ENCODE peak calls at places on chromosomes 16 and 17, in four cellular contexts. O, P, J and K are unnamed samples.
A peak's percentile ranks its signal among the peaks of the same experiment; 100 is the strongest.

GRCh38 chr16:85675528-85675927 is 13.2 kb downstream of the GINS2 start:
- DNase-seq in O (peak; percentile 54), P (no peak), J (no peak), K (no peak)

GRCh38 chr17:80364091-80364691 is 50.8 kb upstream of the ENDOV start:
- DNase-seq in O (peak; percentile 12), P (no peak), J (no peak), K (no peak)

GRCh38 chr16:1747934-1748333 is 23.4 kb downstream of the NME3 start:
- DNase-seq in O (no peak), P (no peak), J (no peak), K (no peak)

GRCh38 chr17:82229686-82230626 is 1.1 kb downstream of the SLC16A3 start:
- DNase-seq in O (no peak), P (no peak), J (no peak), K (no peak)

GRCh38 chr17:79577485-79578187 is 33.2 kb downstream of the RBFOX3 start:
- DNase-seq in O (no peak), P (no peak), J (no peak), K (no peak)

GRCh38 chr16:49799172-49799571 is 56.7 kb downstream of the ZNF423 start:
- DNase-seq in O (no peak), P (no peak), J (no peak), K (no peak)

GRCh38 chr17:41013181-41013580 is 4.3 kb upstream of the KRTAP3-1 start:
- DNase-seq in O (peak; percentile 41), P (no peak), J (no peak), K (no peak)

GRCh38 chr17:41666708-41667279 is 21.9 kb upstream of the EIF1 start:
- DNase-seq in O (peak; percentile 66), P (peak; percentile 77), J (peak; percentile 87), K (peak; percentile 72)

GRCh38 chr16:25419681-25420080 is 162.0 kb upstream of the ZKSCAN2 start:
- DNase-seq in O (no peak), P (no peak), J (no peak), K (no peak)

GRCh38 chr17:76273435-76273921 is 8.3 kb downstream of the UBALD2 start:
- DNase-seq in O (no peak), P (no peak), J (no peak), K (no peak)

GRCh38 chr17:82317394-82318168 is at the start of gene CD7:
- DNase-seq in O (no peak), P (no peak), J (no peak), K (no peak)

GRCh38 chr17:40551874-40552768 is 13.2 kb downstream of the CCR7 start:
- DNase-seq in O (peak; percentile 99), P (peak; percentile 31), J (peak; percentile 63), K (peak; percentile 40)

GRCh38 chr17:44655983-44656700 is at the start of gene MEIOC:
- DNase-seq in O (peak; percentile 17), P (no peak), J (no peak), K (no peak)

GRCh38 chr16:528111-529011 is 849 bp downstream of the CAPN15 start:
- DNase-seq in O (peak; percentile 76), P (peak; percentile 34), J (peak; percentile 44), K (peak; percentile 81)

GRCh38 chr16:74225278-74225677 is 71.3 kb upstream of the PSMD7 start:
- DNase-seq in O (no peak), P (no peak), J (no peak), K (no peak)

GRCh38 chr17:10614536-10615155 is 42.5 kb downstream of the MYH3 start:
- DNase-seq in O (peak; percentile 71), P (no peak), J (peak; percentile 55), K (peak; percentile 58)

GRCh38 chr16:56774009-56774408 is 44.1 kb downstream of the NUP93 start:
- DNase-seq in O (no peak), P (no peak), J (no peak), K (no peak)

GRCh38 chr16:86181526-86181925 is 282.6 kb downstream of the IRF8 start:
- DNase-seq in O (no peak), P (no peak), J (no peak), K (no peak)

GRCh38 chr16:6493555-6493954 is 839.1 kb upstream of the RBFOX1 start:
- DNase-seq in O (no peak), P (no peak), J (no peak), K (no peak)

GRCh38 chr16:81940781-81941560 is 70.3 kb downstream of the SDR42E1 start:
- DNase-seq in O (peak; percentile 67), P (no peak), J (no peak), K (peak; percentile 67)

GRCh38 chr17:78963378-78963777 is 16.3 kb downstream of the LGALS3BP start:
- DNase-seq in O (no peak), P (no peak), J (no peak), K (no peak)

GRCh38 chr16:2008631-2009301 is 855 bp downstream of the ZNF598 start:
- DNase-seq in O (peak; percentile 55), P (no peak), J (no peak), K (peak; percentile 60)

GRCh38 chr16:58885528-58886170 is 151.5 kb upstream of the GOT2 start:
- DNase-seq in O (peak; percentile 16), P (no peak), J (no peak), K (peak; percentile 80)

GRCh38 chr16:86371083-86371803 is 139.1 kb upstream of the FOXF1 start:
- DNase-seq in O (no peak), P (no peak), J (no peak), K (no peak)

GRCh38 chr16:13767215-13767614 is 152.7 kb upstream of the ERCC4 start:
- DNase-seq in O (peak; percentile 0), P (no peak), J (no peak), K (no peak)

GRCh38 chr17:15019158-15019557 is 246.0 kb downstream of the PMP22 start:
- DNase-seq in O (no peak), P (no peak), J (no peak), K (no peak)

GRCh38 chr16:75305364-75306101 is 54.1 kb upstream of the BCAR1 start:
- DNase-seq in O (peak; percentile 100), P (peak; percentile 66), J (peak; percentile 76), K (peak; percentile 93)

GRCh38 chr17:56822725-56823124 is 11.0 kb downstream of the C17orf67 start:
- DNase-seq in O (no peak), P (peak; percentile 46), J (no peak), K (no peak)

GRCh38 chr17:77416096-77416713 is 275.4 kb downstream of the SEC14L1 start:
- DNase-seq in O (no peak), P (no peak), J (no peak), K (no peak)

GRCh38 chr16:88355389-88356123 is 27.2 kb upstream of the ZNF469 start:
- DNase-seq in O (no peak), P (no peak), J (no peak), K (no peak)

GRCh38 chr17:40321502-40322416 is 12.8 kb downstream of the RARA start:
- DNase-seq in O (no peak), P (peak; percentile 81), J (peak; percentile 71), K (no peak)

GRCh38 chr17:80430446-80431245 is 15.7 kb downstream of the ENDOV start:
- DNase-seq in O (no peak), P (no peak), J (no peak), K (no peak)

GRCh38 chr16:11167581-11167980 is 88.4 kb downstream of the SOCS1 start:
- DNase-seq in O (no peak), P (no peak), J (no peak), K (no peak)

GRCh38 chr16:46826618-46827017 is 4.4 kb downstream of the C16orf87 start:
- DNase-seq in O (no peak), P (no peak), J (no peak), K (no peak)

GRCh38 chr16:28492511-28492910 is 637 bp upstream of the CLN3 start:
- DNase-seq in O (no peak), P (no peak), J (no peak), K (no peak)

GRCh38 chr16:28491970-28492474 is at the start of gene CLN3:
- DNase-seq in O (peak; percentile 94), P (peak; percentile 94), J (peak; percentile 88), K (peak; percentile 96)

GRCh38 chr16:28495795-28496749 is 1.6 kb downstream of the APOBR start:
- DNase-seq in O (no peak), P (no peak), J (no peak), K (no peak)

GRCh38 chr16:28495098-28495793 is 803 bp downstream of the APOBR start:
- DNase-seq in O (no peak), P (no peak), J (no peak), K (no peak)

DNA sequence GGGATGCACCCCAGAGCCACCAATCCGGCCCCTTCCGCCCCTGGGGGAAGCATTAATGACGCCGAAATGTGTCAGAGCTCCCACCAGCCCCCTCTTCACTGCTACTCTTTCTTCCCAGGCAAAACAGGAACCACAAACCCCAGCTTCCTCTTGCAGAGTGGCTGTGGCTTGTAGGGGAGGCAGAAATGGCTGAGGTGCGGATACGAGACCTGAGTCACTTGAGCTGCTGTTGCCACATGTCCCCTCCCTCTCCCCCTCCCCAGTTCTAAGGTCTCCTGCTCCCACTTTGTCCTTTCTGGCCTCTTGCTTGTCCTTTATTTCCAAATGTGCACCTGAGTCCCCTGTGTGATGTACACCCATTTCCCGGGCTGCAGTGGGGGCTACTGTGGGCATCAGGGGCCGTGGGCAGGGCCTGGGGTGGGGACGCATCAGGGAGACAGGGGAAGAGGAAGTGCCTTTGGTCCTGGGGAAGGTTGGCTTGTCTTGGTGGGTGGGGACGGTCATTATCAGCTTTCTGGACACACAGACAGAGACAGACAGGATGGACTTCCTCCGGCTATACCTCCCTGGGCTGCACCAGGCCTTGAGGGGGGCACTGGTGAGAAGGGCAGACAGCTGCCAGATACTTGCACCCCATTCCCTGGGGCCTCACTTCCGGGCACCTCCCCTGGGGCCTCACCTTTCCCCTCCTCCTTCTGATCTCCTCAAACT is at the start of gene APOBR:
- DNase-seq in O (no peak), P (peak; percentile 46), J (no peak), K (no peak)
- H3K4me3 ChIP-seq in O (no peak within 1 kb of the TSS), P (no peak within 1 kb of the TSS), J (no peak within 1 kb of the TSS), K (no peak within 1 kb of the TSS)

GRCh38 chr17:75182319-75182568 is 515 bp downstream of the SUMO2 start:
- DNase-seq in O (no peak), P (no peak), J (no peak), K (no peak)
- H3K4me3 ChIP-seq in O (peak overlapping the region; percentile 96), P (peak overlapping the region; percentile 90), J (peak overlapping the region; percentile 94), K (peak overlapping the region; percentile 84)

DNA sequence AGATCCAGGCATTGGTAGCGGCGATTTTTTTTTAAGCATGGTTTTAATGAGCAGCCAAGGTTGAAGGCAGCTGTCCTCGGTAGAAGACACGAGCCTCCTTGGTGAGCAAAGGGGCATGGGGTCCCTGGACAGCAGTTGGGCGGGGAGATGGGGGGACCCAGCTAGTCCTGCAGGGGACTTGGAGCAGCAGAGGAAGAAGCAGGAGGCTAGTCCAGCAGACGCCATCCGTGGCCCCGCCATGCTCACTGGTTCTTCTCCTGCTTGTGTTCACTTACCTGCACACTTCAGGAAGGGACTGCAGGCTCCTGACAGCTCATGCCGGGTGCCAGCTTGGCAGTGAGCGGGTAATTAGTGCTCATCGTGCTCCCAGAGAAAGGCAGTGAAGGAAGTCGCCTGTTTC is 130.2 kb upstream of the CDH5 start:
- DNase-seq in O (no peak), P (no peak), J (no peak), K (no peak)
- H3K4me3 ChIP-seq in O (no peak overlapping the region), P (no peak overlapping the region), J (no peak overlapping the region), K (no peak overlapping the region)

GRCh38 chr17:50026901-50027638 is 28.8 kb upstream of the ITGA3 start:
- DNase-seq in O (peak; percentile 82), P (peak; percentile 75), J (peak; percentile 90), K (peak; percentile 77)
- H3K4me3 ChIP-seq in O (peak overlapping the region; percentile 41), P (no peak overlapping the region), J (peak overlapping the region; percentile 14), K (peak overlapping the region; percentile 37)